ENCODE peak calls at places on chromosomes 6 and 20, in six cellular contexts. B is ascending aorta, A is HCT116, I is HL-60, R is upper lobe of left lung, H is mammary epithelial cell. V is an unnamed sample.

GRCh38 chr20:12722096-12722495 is 286.7 kb upstream of the SPTLC3 start:
- DNase-seq in B (no peak), R (no peak), I (no peak), H (peak; percentile 35), A (no peak), V (peak; percentile 4)

GRCh38 chr6:9204171-9204570 is 768.8 kb upstream of the SLC35B3 start:
- DNase-seq in I (no peak), H (peak; percentile 75), A (peak; percentile 56), R (no peak), B (no peak), V (peak; percentile 93)

GRCh38 chr6:130853555-130854183 is 26.5 kb downstream of the SMLR1 start:
- DNase-seq in H (no peak), B (no peak), R (no peak), A (no peak), I (no peak), V (peak; percentile 14)

GRCh38 chr6:108720798-108721197 is 127.4 kb upstream of the ARMC2 start:
- DNase-seq in R (no peak), H (no peak), B (peak; percentile 2), I (peak; percentile 27), A (no peak), V (no peak)

GRCh38 chr6:130240232-130240631 is 17.5 kb upstream of the SAMD3 start:
- DNase-seq in R (no peak), I (no peak), A (no peak), H (peak; percentile 29), B (no peak), V (no peak)

GRCh38 chr6:44171899-44172546 is 13.4 kb downstream of the CAPN11 start:
- DNase-seq in H (no peak), R (no peak), B (no peak), A (no peak), I (no peak), V (no peak)

GRCh38 chr20:44504402-44505309 is 17.2 kb downstream of the SERINC3 start:
- DNase-seq in A (no peak), H (peak; percentile 40), I (no peak), R (no peak), B (no peak), V (no peak)

GRCh38 chr20:7232796-7233195 is 465.3 kb downstream of the BMP2 start:
- DNase-seq in R (no peak), I (no peak), A (no peak), H (peak; percentile 9), B (no peak), V (peak; percentile 56)

GRCh38 chr6:51167468-51167867 is 348.8 kb downstream of the TFAP2B start:
- DNase-seq in B (no peak), I (no peak), A (no peak), R (no peak), H (no peak), V (no peak)

GRCh38 chr20:44691424-44692423 is 23.4 kb upstream of the CCN5 start:
- DNase-seq in R (no peak), A (no peak), H (no peak), B (peak; percentile 94), I (no peak), V (no peak)

GRCh38 chr20:32431457-32431856 is 73.3 kb downstream of the ASXL1 start:
- DNase-seq in A (no peak), R (no peak), H (no peak), I (no peak), B (no peak), V (no peak)

GRCh38 chr6:119495230-119495683 is 145.7 kb upstream of the MAN1A1 start:
- DNase-seq in B (no peak), A (no peak), I (no peak), R (no peak), H (no peak), V (no peak)

GRCh38 chr20:57807418-57808265 is 97.8 kb upstream of the PMEPA1 start:
- DNase-seq in A (no peak), H (peak; percentile 29), I (no peak), R (no peak), B (no peak), V (peak; percentile 34)

GRCh38 chr6:12482386-12482785 is 192.2 kb downstream of the EDN1 start:
- DNase-seq in I (no peak), A (no peak), R (no peak), H (no peak), B (no peak), V (no peak)

GRCh38 chr6:134074151-134074712 is 21.8 kb upstream of the SLC2A12 start:
- DNase-seq in A (no peak), I (no peak), B (no peak), H (no peak), R (no peak), V (no peak)

GRCh38 chr6:89138173-89138572 is 7.7 kb upstream of the PM20D2 start:
- DNase-seq in B (no peak), H (no peak), R (no peak), I (no peak), A (no peak), V (no peak)

GRCh38 chr6:3961581-3962225 is 112.5 kb downstream of the FAM50B start:
- DNase-seq in H (no peak), B (no peak), I (no peak), A (no peak), R (no peak), V (no peak)

GRCh38 chr6:160733045-160733646 is 31.1 kb downstream of the PLG start:
- DNase-seq in I (peak; percentile 41), H (peak; percentile 35), B (no peak), A (peak; percentile 28), R (no peak), V (peak; percentile 53)

GRCh38 chr20:45469336-45470261 is at the start of gene WFDC2:
- DNase-seq in R (peak; percentile 86), A (no peak), I (no peak), B (no peak), H (no peak), V (no peak)

GRCh38 chr6:68746376-68746775 is 111.3 kb downstream of the ADGRB3 start:
- DNase-seq in B (no peak), R (no peak), H (no peak), I (no peak), A (no peak), V (no peak)

GRCh38 chr20:3785240-3786125 is 1.1 kb downstream of the CENPB start:
- DNase-seq in A (no peak), I (no peak), H (no peak), B (no peak), R (no peak), V (no peak)

GRCh38 chr20:35145141-35145564 is 2.0 kb downstream of the EDEM2 start:
- DNase-seq in R (no peak), H (peak; percentile 53), I (peak; percentile 12), B (no peak), A (peak; percentile 47), V (peak; percentile 65)

GRCh38 chr6:129498950-129499870 is 210.8 kb downstream of the ARHGAP18 start:
- DNase-seq in A (peak; percentile 67), H (peak; percentile 75), I (peak; percentile 32), B (no peak), R (peak; percentile 31), V (peak; percentile 71)

GRCh38 chr20:9068232-9068781 is 580 bp upstream of the PLCB4 start:
- DNase-seq in A (no peak), I (no peak), B (peak; percentile 67), R (no peak), H (no peak), V (no peak)

GRCh38 chr6:52124126-52125121 is 37.0 kb upstream of the PKHD1 start:
- DNase-seq in R (no peak), H (peak; percentile 35), B (no peak), I (no peak), A (no peak), V (no peak)

GRCh38 chr20:57053067-57053466 is 213.4 kb downstream of the BMP7 start:
- DNase-seq in I (no peak), B (no peak), A (no peak), H (no peak), R (no peak), V (no peak)

GRCh38 chr6:76043690-76044089 is 28.8 kb downstream of the IMPG1 start:
- DNase-seq in B (no peak), H (peak; percentile 14), I (no peak), A (no peak), R (no peak), V (peak; percentile 21)

DNA sequence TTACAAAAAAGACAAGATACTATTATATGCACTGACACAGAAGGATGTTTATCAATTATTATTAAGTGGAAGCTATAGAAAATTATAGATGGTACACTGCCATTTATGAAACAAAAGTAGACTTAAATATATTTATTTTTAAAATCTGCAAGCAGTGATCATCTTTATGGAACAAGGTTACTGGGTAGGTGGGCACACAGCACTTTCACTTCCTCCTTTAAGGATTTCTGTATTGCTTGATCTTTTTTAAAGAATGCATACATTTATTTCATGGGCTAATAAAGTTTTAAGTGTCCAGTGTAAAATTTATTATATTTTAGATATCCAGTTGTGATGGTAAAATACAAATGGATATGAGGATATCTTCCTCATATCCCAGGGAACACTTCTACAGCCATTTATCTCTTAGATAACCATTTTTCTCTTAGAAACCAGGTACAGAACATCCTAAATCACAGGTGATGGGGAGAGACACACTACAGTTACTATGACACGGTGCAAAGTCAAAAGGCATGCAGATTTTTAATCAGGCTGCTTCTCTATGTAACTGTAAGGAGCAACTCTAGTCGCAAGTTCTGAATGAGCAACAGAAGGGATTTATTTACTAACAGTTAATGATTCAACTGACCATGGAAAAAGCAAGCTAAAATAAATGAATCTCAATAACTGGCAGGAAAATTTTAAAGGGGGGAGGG is 2.3 kb downstream of the FBXL4 start:
- DNase-seq in H (no peak), R (no peak), B (no peak), I (no peak), A (no peak), V (no peak)
- H3K27me3 ChIP-seq in H (no peaks in the 10 kb centered on the region), R (no peaks in the 10 kb centered on the region), B (no peaks in the 10 kb centered on the region), I (no peaks in the 10 kb centered on the region), A (no peaks in the 10 kb centered on the region), V (no peaks in the 10 kb centered on the region)

GRCh38 chr6:31356216-31356945 is 598 bp downstream of the HLA-B start:
- DNase-seq in B (no peak), H (peak; percentile 35), R (peak; percentile 62), A (no peak), I (no peak), V (no peak)
- TF ChIP-seq CTCF in B (no peak), H (no peak), R (no peak), A (no peak), I (no peak), V (no peak)

DNA sequence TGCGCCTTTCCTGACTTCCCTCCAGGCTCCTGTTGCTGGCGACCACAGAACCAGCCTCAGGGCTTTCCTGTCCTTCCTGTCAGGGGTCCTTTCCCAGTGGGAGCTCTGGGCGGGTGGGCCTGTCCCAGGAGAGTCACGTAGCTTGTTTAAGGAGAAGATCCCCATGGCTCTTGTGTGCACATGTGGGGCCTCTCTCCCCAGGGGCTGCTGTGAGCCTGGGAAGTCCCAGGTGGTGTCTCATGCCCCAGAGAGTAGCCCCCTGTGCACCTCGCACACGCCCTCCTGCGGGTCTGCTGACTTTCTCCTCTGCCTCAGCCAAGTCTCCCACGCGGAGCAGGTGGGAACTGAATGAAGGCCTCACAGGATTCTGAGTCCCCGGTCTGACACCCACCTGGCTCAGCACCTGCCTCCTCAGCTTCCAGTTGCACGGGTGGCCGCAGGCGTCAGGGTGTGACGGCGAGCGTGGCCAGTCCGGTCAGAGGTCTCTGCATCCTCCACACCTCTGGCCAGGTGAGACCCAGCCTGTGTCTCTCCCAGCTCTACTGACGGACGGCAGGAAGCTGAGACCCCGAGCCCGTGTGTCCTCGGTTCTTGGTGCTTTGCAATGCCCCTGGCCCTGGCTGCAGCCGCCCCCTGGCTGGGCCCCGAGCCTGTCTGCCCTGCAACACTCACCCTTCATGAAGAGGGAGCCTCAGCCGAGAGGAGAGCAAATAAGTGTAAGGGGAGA is 5.6 kb upstream of the NKAIN4 start:
- DNase-seq in I (no peak), A (no peak), R (no peak), H (no peak), B (no peak), V (no peak)
- H3K27me3 ChIP-seq in I (peaks cover 61% of the 10 kb centered on the region), A (no peaks in the 10 kb centered on the region), R (peaks cover 10% of the 10 kb centered on the region), H (peaks cover 3% of the 10 kb centered on the region), B (no peaks in the 10 kb centered on the region), V (peaks cover 11% of the 10 kb centered on the region)

GRCh38 chr20:15491564-15491963 is 1081.7 kb downstream of the KIF16B start:
- DNase-seq in B (no peak), R (no peak), A (no peak), H (peak; percentile 23), I (no peak), V (peak; percentile 19)
- TF ChIP-seq CTCF in B (no peak), R (no peak), A (no peak), H (peak; percentile 43), I (no peak), V (peak; percentile 54)